ENCODE peak calls at places on chromosomes 16 and 17, in five cellular contexts. R is heart right ventricle, D is lung, N is upper lobe of right lung, L is right atrium auricular region. H is an unnamed sample.

GRCh38 chr17:29590979-29591736 is 1.7 kb upstream of the GIT1 start:
- DNase-seq in R (peak), D (no peak), N (peak), L (no peak), H (no peak)

GRCh38 chr16:78686601-78687000 is 587.1 kb downstream of the WWOX start:
- DNase-seq in R (no peak), D (no peak), N (no peak), L (no peak), H (no peak)

GRCh38 chr17:80259642-80260535 is 763 bp upstream of the RNF213 start:
- DNase-seq in R (peak), D (peak), N (peak), L (peak), H (peak)

GRCh38 chr17:31888124-31888523 is 13.4 kb downstream of the UTP6 start:
- DNase-seq in R (no peak), D (no peak), N (no peak), L (no peak), H (no peak)

GRCh38 chr17:39576187-39576586 is 31.5 kb downstream of the NEUROD2 start:
- DNase-seq in R (no peak), D (no peak), N (no peak), L (no peak), H (no peak)

GRCh38 chr16:70697601-70698170 is 11.8 kb upstream of the MTSS2 start:
- DNase-seq in R (no peak), D (no peak), N (no peak), L (no peak), H (no peak)

GRCh38 chr17:41415833-41416335 is 8.5 kb downstream of the KRT37 start:
- DNase-seq in R (no peak), D (no peak), N (no peak), L (no peak), H (no peak)

GRCh38 chr16:66389256-66390175 is 23.0 kb downstream of the CDH5 start:
- DNase-seq in R (no peak), D (no peak), N (no peak), L (no peak), H (no peak)

GRCh38 chr16:64864232-64864803 is 257.5 kb downstream of the CDH11 start:
- DNase-seq in R (no peak), D (no peak), N (no peak), L (no peak), H (no peak)

GRCh38 chr16:29745126-29745852 is 501 bp downstream of the C16orf54 start:
- DNase-seq in R (no peak), D (no peak), N (peak), L (no peak), H (peak)

GRCh38 chr16:89422905-89423630 is 67.3 kb downstream of the ANKRD11 start:
- DNase-seq in R (no peak), D (no peak), N (no peak), L (no peak), H (peak)

GRCh38 chr17:40313660-40314556 is 4.9 kb downstream of the RARA start:
- DNase-seq in R (no peak), D (no peak), N (no peak), L (no peak), H (no peak)

GRCh38 chr16:20906225-20906870 is 5.8 kb downstream of the LYRM1 start:
- DNase-seq in R (no peak), D (no peak), N (no peak), L (no peak), H (no peak)

GRCh38 chr16:88921603-88921995 is 55.1 kb upstream of the PABPN1L start:
- DNase-seq in R (no peak), D (no peak), N (no peak), L (no peak), H (peak)

GRCh38 chr16:1508494-1509167 is 15.5 kb downstream of the TELO2 start:
- DNase-seq in R (no peak), D (no peak), N (no peak), L (no peak), H (peak)

GRCh38 chr17:44354582-44355309 is 8.9 kb downstream of the FAM171A2 start:
- DNase-seq in R (no peak), D (no peak), N (peak), L (no peak), H (peak)

GRCh38 chr16:29862383-29862883 is 593 bp downstream of the CDIPT start:
- DNase-seq in R (no peak), D (no peak), N (no peak), L (no peak), H (no peak)

GRCh38 chr16:81873221-81873620 is 94.1 kb downstream of the PLCG2 start:
- DNase-seq in R (no peak), D (no peak), N (no peak), L (no peak), H (no peak)

GRCh38 chr17:27430882-27431491 is 25.3 kb upstream of the KSR1 start:
- DNase-seq in R (peak), D (no peak), N (peak), L (no peak), H (no peak)

GRCh38 chr16:58110590-58111330 is 18.4 kb downstream of the CFAP20 start:
- DNase-seq in R (no peak), D (no peak), N (no peak), L (no peak), H (no peak)

GRCh38 chr17:82648761-82649474 is 674 bp upstream of the WDR45B start:
- DNase-seq in R (peak), D (peak), N (peak), L (peak), H (no peak)

GRCh38 chr17:30240177-30240576 is 4.7 kb upstream of the SLC6A4 start:
- DNase-seq in R (no peak), D (no peak), N (no peak), L (peak), H (no peak)

GRCh38 chr16:87864331-87864989 is 4.8 kb downstream of the SLC7A5 start:
- DNase-seq in R (no peak), D (no peak), N (no peak), L (no peak), H (no peak)

GRCh38 chr17:73722163-73722562 is 77.9 kb upstream of the SDK2 start:
- DNase-seq in R (no peak), D (no peak), N (no peak), L (no peak), H (peak)

GRCh38 chr16:21526923-21527807 is 72.2 kb upstream of the METTL9 start:
- DNase-seq in R (no peak), D (no peak), N (no peak), L (no peak), H (no peak)

GRCh38 chr16:88922114-88922825 is 54.7 kb downstream of the CBFA2T3 start:
- DNase-seq in R (peak), D (peak), N (peak), L (peak), H (no peak)

GRCh38 chr17:40342575-40343058 is 21.9 kb downstream of the GJD3 start:
- DNase-seq in R (no peak), D (no peak), N (peak), L (no peak), H (no peak)

GRCh38 chr17:48734328-48735056 is 5.9 kb upstream of the HOXB13 start:
- DNase-seq in R (no peak), D (no peak), N (peak), L (no peak), H (no peak)

GRCh38 chr17:69418535-69418934 is 4.0 kb downstream of the MAP2K6 start:
- DNase-seq in R (no peak), D (no peak), N (no peak), L (no peak), H (no peak)

GRCh38 chr16:7182510-7183109 is 150.0 kb upstream of the RBFOX1 start:
- DNase-seq in R (no peak), D (no peak), N (no peak), L (no peak), H (no peak)

GRCh38 chr16:82660966-82661365 is 34.2 kb downstream of the CDH13 start:
- DNase-seq in R (no peak), D (no peak), N (no peak), L (no peak), H (no peak)

GRCh38 chr16:87661561-87661960 is 59.3 kb downstream of the JPH3 start:
- DNase-seq in R (peak), D (no peak), N (no peak), L (no peak), H (peak)

DNA sequence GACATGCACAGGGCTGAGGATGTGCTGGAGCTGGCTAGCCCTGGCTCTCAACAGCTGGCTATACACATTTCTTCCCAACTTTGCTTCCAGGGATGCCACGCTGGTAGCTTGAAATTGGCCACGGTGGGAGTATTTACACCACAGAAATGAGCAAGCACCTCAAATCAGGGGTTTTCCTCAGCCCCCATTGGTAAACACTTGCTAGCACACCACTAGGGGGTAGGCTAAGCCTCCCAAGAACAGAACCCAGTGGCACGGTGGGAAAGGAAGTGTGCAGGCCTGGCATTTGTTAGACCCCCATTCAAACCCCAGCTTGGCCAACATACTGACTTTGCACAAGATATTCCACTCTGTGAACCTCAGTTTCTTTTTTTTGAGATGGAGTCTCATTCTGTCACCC is 12.9 kb downstream of the DRC3 start:
- DNase-seq in R (no peak), D (no peak), N (no peak), L (no peak), H (no peak)
- TF ChIP-seq CTCF in R (no peak), D (no peak), N (no peak), L (no peak), H (no peak)

GRCh38 chr16:67758006-67758405 is 38.9 kb upstream of the GFOD2 start:
- DNase-seq in R (no peak), D (no peak), N (no peak), L (no peak), H (no peak)

GRCh38 chr16:67760831-67761230 is 41.7 kb upstream of the GFOD2 start:
- DNase-seq in R (no peak), D (no peak), N (no peak), L (no peak), H (no peak)

GRCh38 chr16:67760206-67760605 is 41.1 kb upstream of the GFOD2 start:
- DNase-seq in R (no peak), D (no peak), N (no peak), L (no peak), H (no peak)

GRCh38 chr16:67761924-67762323 is 42.8 kb upstream of the GFOD2 start:
- DNase-seq in R (no peak), D (no peak), N (no peak), L (no peak), H (no peak)

GRCh38 chr16:67758966-67759365 is 39.9 kb upstream of the GFOD2 start:
- DNase-seq in R (no peak), D (no peak), N (no peak), L (no peak), H (no peak)
- H3K27ac ChIP-seq in R (no peak), D (no peak), N (no peak), L (no peak), H (no peak)

GRCh38 chr16:27428035-27428785 is 26.2 kb downstream of the IL21R start:
- DNase-seq in R (peak), D (peak), N (peak), L (peak), H (no peak)
- TF ChIP-seq CTCF in R (no peak), D (no peak), N (no peak), L (no peak), H (no peak)

GRCh38 chr17:6989779-6990178 is 6.1 kb upstream of the ALOX12 start:
- DNase-seq in R (no peak), D (no peak), N (no peak), L (no peak), H (no peak)
- H3K27ac ChIP-seq in R (no peak), D (no peak), N (no peak), L (no peak), H (no peak)

DNA sequence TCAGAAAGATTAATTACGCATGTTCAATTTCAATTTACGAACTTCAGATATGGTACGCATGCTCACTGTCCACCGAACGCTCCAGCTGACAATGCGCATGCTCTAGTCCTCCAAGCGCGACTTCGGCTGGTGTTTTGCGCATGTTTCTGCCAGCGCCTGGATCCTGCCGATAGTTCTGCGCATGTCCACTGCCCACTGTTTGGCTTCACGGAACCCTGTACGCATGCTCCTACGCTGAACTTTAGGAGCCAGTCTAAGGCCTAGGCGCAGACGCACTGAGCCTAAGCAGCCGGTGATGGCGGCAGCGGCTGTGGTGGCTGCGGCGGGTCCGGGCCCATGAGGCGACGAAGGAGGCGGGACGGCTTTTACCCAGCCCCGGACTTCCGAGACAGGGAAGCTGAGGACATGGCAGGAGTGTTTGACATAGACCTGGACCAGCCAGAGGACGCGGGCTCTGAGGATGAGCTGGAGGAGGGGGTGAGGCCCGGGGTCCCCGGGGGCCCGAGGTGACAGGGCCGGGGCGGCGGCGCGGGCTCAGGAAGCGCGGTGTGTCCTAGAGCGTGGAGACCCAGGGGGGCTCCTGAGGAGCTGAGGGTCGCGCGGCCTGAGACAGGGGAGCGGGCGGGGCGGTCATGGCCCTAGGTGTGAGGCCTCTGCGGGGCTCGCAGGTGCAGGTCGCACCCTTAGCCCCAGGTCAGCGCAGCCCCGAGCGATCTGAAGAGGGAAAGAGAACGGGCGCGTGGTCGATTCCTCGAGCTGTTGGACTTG is at the start of the genes RPS6KB1 and TUBD1:
- DNase-seq in R (peak), D (peak), N (peak), L (peak), H (peak)
- TF ChIP-seq CTCF in R (no peak), D (no peak), N (no peak), L (no peak), H (no peak)

DNA sequence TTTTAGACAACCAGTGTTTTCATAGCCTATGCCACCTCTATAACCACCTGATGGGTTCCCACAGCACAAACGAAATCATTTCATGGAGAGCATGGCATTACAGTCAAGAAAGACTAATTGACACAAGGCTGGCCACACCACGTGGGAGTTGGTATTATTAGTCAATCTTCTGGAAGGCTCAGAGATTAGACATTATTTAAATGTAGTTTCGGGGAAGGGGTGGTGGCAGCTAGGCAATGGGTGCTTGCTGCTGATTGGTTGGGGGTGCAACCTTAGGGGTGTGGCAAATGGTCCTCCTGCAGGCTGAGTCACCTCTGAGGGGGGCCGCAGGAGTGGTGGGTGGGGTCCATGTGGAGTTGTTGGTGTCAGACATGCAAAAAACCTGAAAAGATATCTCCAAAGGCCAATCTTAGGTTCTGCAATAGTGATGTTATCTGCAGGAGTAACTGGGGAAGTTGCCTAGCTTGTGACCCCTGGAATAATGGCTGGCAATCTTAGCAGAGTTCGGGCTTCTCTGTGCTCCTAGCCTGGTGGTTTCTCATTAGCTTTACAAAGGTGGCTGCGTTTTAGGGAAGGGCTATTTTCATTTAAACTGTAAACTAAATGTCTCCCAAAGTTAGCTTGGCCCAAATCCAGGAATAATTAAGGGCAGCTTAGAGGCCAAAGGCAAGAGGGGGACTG is 4.6 kb downstream of the TEN1 start:
- DNase-seq in R (no peak), D (peak), N (peak), L (peak), H (no peak)
- H3K27ac ChIP-seq in R (no peak), D (peak), N (peak), L (no peak), H (no peak)

GRCh38 chr17:81561494-81561885 is 9.3 kb upstream of the FAAP100 start:
- DNase-seq in R (no peak), D (no peak), N (no peak), L (no peak), H (no peak)

GRCh38 chr17:81557276-81558114 is 5.3 kb upstream of the FAAP100 start:
- DNase-seq in R (no peak), D (no peak), N (no peak), L (no peak), H (no peak)

GRCh38 chr17:81558115-81558468 is 5.9 kb upstream of the FAAP100 start:
- DNase-seq in R (no peak), D (no peak), N (no peak), L (no peak), H (no peak)

GRCh38 chr17:81556863-81557262 is 4.7 kb upstream of the FAAP100 start:
- DNase-seq in R (no peak), D (no peak), N (no peak), L (no peak), H (no peak)

GRCh38 chr17:81558941-81559806 is 7.0 kb upstream of the FAAP100 start:
- DNase-seq in R (no peak), D (no peak), N (no peak), L (no peak), H (no peak)
- TF ChIP-seq CTCF in R (no peak), D (no peak), N (no peak), L (no peak), H (no peak)

DNA sequence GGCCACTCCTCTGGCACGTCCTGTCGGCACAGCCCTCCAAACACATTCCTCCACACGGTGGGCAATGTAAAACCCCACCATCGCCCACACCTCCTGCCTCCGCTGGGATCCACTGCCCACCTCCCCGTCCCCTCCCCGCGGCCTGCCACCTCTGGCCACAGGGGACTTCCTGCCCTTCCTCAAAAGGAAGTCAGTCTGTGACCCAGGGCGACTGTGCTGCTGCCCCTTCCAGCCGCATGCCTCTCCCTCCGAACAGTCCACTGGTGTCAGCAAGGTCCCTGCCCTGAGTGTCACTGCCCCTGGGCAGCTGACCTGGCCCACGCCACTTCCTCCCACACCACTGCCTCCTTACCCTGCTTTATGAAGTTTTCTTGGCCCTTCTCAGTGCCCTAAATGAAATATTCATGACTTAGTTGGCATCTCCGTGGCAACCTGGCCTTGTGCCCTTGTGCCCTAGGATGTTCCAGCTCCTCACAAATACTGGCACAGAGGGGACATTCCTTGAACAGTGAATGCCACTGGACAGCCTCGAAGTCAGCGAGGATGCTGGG is 2.0 kb downstream of the PLD6 start:
- DNase-seq in R (peak), D (no peak), N (no peak), L (no peak), H (no peak)
- H3K27ac ChIP-seq in R (peak), D (no peak), N (no peak), L (peak), H (no peak)

DNA sequence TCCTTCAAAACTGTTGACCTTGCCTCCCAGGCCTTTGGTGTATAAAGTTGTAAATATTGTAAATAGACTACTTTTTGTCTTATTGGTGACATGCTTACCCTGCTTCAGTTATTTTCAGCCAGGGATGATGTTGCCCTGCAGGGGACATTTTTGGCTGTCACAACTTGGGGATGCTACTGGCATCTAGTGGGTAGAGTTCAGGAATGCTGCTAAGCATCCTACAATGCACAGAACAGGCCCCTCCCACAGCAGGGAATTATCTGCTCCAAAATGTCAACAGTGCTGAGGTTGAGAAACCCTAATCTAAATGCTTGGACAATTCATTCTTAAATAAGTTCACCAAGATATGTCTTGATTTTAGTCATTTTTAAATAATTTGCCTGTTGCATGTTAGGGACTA is 459.8 kb downstream of the PMP22 start:
- DNase-seq in R (no peak), D (no peak), N (no peak), L (no peak), H (no peak)
- TF ChIP-seq CTCF in R (no peak), D (no peak), N (no peak), L (no peak), H (no peak)

GRCh38 chr17:4836221-4836620 is 3.1 kb downstream of the MINK1 start:
- DNase-seq in R (no peak), D (no peak), N (no peak), L (no peak), H (no peak)
- H3K27ac ChIP-seq in R (no peak), D (peak), N (no peak), L (no peak), H (no peak)